ENCODE peak calls at places on chromosomes 4 and X, in nine cellular contexts. One of them, this sample, is unnamed.

GRCh38 chr4:36235306-36235705 is 9.0 kb downstream of the ARAP2 start:
- DNase-seq in prostate gland: no peak
- DNase-seq in heart left ventricle: no peak
- DNase-seq in PC-9: peak; percentile 70
- DNase-seq in heart right ventricle: no peak
- DNase-seq in OCI-LY7: no peak
- DNase-seq in hepatocyte: peak; percentile 62
- DNase-seq in IMR-90: peak; percentile 7
- DNase-seq in transverse colon: no peak
- DNase-seq in this sample: no peak

GRCh38 chr4:24991015-24991414 is 39.7 kb downstream of the LGI2 start:
- DNase-seq in prostate gland: no peak
- DNase-seq in heart left ventricle: no peak
- DNase-seq in PC-9: no peak
- DNase-seq in heart right ventricle: no peak
- DNase-seq in OCI-LY7: no peak
- DNase-seq in hepatocyte: no peak
- DNase-seq in IMR-90: peak; percentile 36
- DNase-seq in transverse colon: no peak
- DNase-seq in this sample: no peak

GRCh38 chrX:19440713-19441112 is 74.6 kb downstream of the MAP3K15 start:
- DNase-seq in prostate gland: no peak
- DNase-seq in heart left ventricle: no peak
- DNase-seq in PC-9: no peak
- DNase-seq in heart right ventricle: no peak
- DNase-seq in OCI-LY7: no peak
- DNase-seq in hepatocyte: no peak
- DNase-seq in IMR-90: peak; percentile 33
- DNase-seq in transverse colon: no peak
- DNase-seq in this sample: no peak

GRCh38 chr4:158540125-158540907 is 18.6 kb downstream of the RXFP1 start:
- DNase-seq in prostate gland: no peak
- DNase-seq in heart left ventricle: no peak
- DNase-seq in PC-9: no peak
- DNase-seq in heart right ventricle: no peak
- DNase-seq in OCI-LY7: no peak
- DNase-seq in hepatocyte: no peak
- DNase-seq in IMR-90: no peak
- DNase-seq in transverse colon: no peak
- DNase-seq in this sample: no peak

GRCh38 chrX:18964026-18964425 is 19.9 kb downstream of the PHKA2 start:
- DNase-seq in prostate gland: no peak
- DNase-seq in heart left ventricle: no peak
- DNase-seq in PC-9: no peak
- DNase-seq in heart right ventricle: no peak
- DNase-seq in OCI-LY7: no peak
- DNase-seq in hepatocyte: no peak
- DNase-seq in IMR-90: no peak
- DNase-seq in transverse colon: peak; percentile 10
- DNase-seq in this sample: no peak

GRCh38 chrX:446243-446642 is 59.5 kb upstream of the PPP2R3B start:
- DNase-seq in prostate gland: no peak
- DNase-seq in heart left ventricle: peak; percentile 10
- DNase-seq in PC-9: no peak
- DNase-seq in heart right ventricle: no peak
- DNase-seq in OCI-LY7: no peak
- DNase-seq in hepatocyte: no peak
- DNase-seq in IMR-90: no peak
- DNase-seq in transverse colon: no peak
- DNase-seq in this sample: no peak

GRCh38 chr4:16226816-16227461 is 668 bp upstream of the TAPT1 start:
- DNase-seq in prostate gland: peak; percentile 48
- DNase-seq in heart left ventricle: peak; percentile 85
- DNase-seq in PC-9: no peak
- DNase-seq in heart right ventricle: peak; percentile 61
- DNase-seq in OCI-LY7: peak; percentile 56
- DNase-seq in hepatocyte: peak; percentile 69
- DNase-seq in IMR-90: no peak
- DNase-seq in transverse colon: peak; percentile 69
- DNase-seq in this sample: peak; percentile 79

GRCh38 chrX:153516055-153516454 is 1.4 kb upstream of the ATP2B3 start:
- DNase-seq in prostate gland: no peak
- DNase-seq in heart left ventricle: no peak
- DNase-seq in PC-9: no peak
- DNase-seq in heart right ventricle: no peak
- DNase-seq in OCI-LY7: no peak
- DNase-seq in hepatocyte: no peak
- DNase-seq in IMR-90: peak; percentile 11
- DNase-seq in transverse colon: no peak
- DNase-seq in this sample: no peak

GRCh38 chr4:39341075-39341725 is 25.0 kb downstream of the RFC1 start:
- DNase-seq in prostate gland: no peak
- DNase-seq in heart left ventricle: no peak
- DNase-seq in PC-9: no peak
- DNase-seq in heart right ventricle: no peak
- DNase-seq in OCI-LY7: no peak
- DNase-seq in hepatocyte: peak; percentile 23
- DNase-seq in IMR-90: no peak
- DNase-seq in transverse colon: no peak
- DNase-seq in this sample: no peak

GRCh38 chr4:20194079-20195013 is 57.4 kb upstream of the SLIT2 start:
- DNase-seq in prostate gland: no peak
- DNase-seq in heart left ventricle: no peak
- DNase-seq in PC-9: no peak
- DNase-seq in heart right ventricle: no peak
- DNase-seq in OCI-LY7: no peak
- DNase-seq in hepatocyte: no peak
- DNase-seq in IMR-90: peak; percentile 91
- DNase-seq in transverse colon: no peak
- DNase-seq in this sample: no peak

GRCh38 chr4:67327245-67327860 is 217.9 kb downstream of the CENPC start:
- DNase-seq in prostate gland: peak; percentile 35
- DNase-seq in heart left ventricle: no peak
- DNase-seq in PC-9: no peak
- DNase-seq in heart right ventricle: no peak
- DNase-seq in OCI-LY7: peak; percentile 70
- DNase-seq in hepatocyte: peak; percentile 82
- DNase-seq in IMR-90: peak; percentile 42
- DNase-seq in transverse colon: peak; percentile 46
- DNase-seq in this sample: no peak

GRCh38 chr4:39732728-39733127 is 34.8 kb downstream of the UBE2K start:
- DNase-seq in prostate gland: no peak
- DNase-seq in heart left ventricle: no peak
- DNase-seq in PC-9: no peak
- DNase-seq in heart right ventricle: no peak
- DNase-seq in OCI-LY7: no peak
- DNase-seq in hepatocyte: no peak
- DNase-seq in IMR-90: peak; percentile 90
- DNase-seq in transverse colon: no peak
- DNase-seq in this sample: no peak

GRCh38 chrX:102155806-102156179 is at the start of gene BEX5:
- DNase-seq in prostate gland: peak; percentile 54
- DNase-seq in heart left ventricle: no peak
- DNase-seq in PC-9: no peak
- DNase-seq in heart right ventricle: peak; percentile 27
- DNase-seq in OCI-LY7: no peak
- DNase-seq in hepatocyte: peak; percentile 48
- DNase-seq in IMR-90: no peak
- DNase-seq in transverse colon: peak; percentile 68
- DNase-seq in this sample: peak; percentile 73

GRCh38 chr4:87032884-87033533 is 98.2 kb downstream of the AFF1 start:
- DNase-seq in prostate gland: peak; percentile 40
- DNase-seq in heart left ventricle: no peak
- DNase-seq in PC-9: no peak
- DNase-seq in heart right ventricle: no peak
- DNase-seq in OCI-LY7: no peak
- DNase-seq in hepatocyte: peak; percentile 49
- DNase-seq in IMR-90: peak; percentile 83
- DNase-seq in transverse colon: no peak
- DNase-seq in this sample: no peak

GRCh38 chr4:82618321-82618720 is 56.5 kb upstream of the TMEM150C start:
- DNase-seq in prostate gland: no peak
- DNase-seq in heart left ventricle: no peak
- DNase-seq in PC-9: no peak
- DNase-seq in heart right ventricle: no peak
- DNase-seq in OCI-LY7: no peak
- DNase-seq in hepatocyte: no peak
- DNase-seq in IMR-90: peak; percentile 43
- DNase-seq in transverse colon: no peak
- DNase-seq in this sample: no peak

GRCh38 chr4:8679032-8679431 is 86.5 kb downstream of the CPZ start:
- DNase-seq in prostate gland: no peak
- DNase-seq in heart left ventricle: no peak
- DNase-seq in PC-9: no peak
- DNase-seq in heart right ventricle: no peak
- DNase-seq in OCI-LY7: no peak
- DNase-seq in hepatocyte: no peak
- DNase-seq in IMR-90: no peak
- DNase-seq in transverse colon: no peak
- DNase-seq in this sample: no peak

GRCh38 chrX:2647627-2648026 is 43.5 kb upstream of the CD99 start:
- DNase-seq in prostate gland: no peak
- DNase-seq in heart left ventricle: no peak
- DNase-seq in PC-9: no peak
- DNase-seq in heart right ventricle: no peak
- DNase-seq in OCI-LY7: no peak
- DNase-seq in hepatocyte: no peak
- DNase-seq in IMR-90: no peak
- DNase-seq in transverse colon: no peak
- DNase-seq in this sample: no peak

GRCh38 chrX:110004970-110005369 is 2.1 kb downstream of the TMEM164 start:
- DNase-seq in prostate gland: no peak
- DNase-seq in heart left ventricle: no peak
- DNase-seq in PC-9: no peak
- DNase-seq in heart right ventricle: no peak
- DNase-seq in OCI-LY7: no peak
- DNase-seq in hepatocyte: no peak
- DNase-seq in IMR-90: no peak
- DNase-seq in transverse colon: no peak
- DNase-seq in this sample: no peak
- H3K4me3 ChIP-seq in prostate gland: no peak overlapping the region
- H3K4me3 ChIP-seq in heart left ventricle: peak overlapping the region; percentile 55
- H3K4me3 ChIP-seq in PC-9: peak overlapping the region; percentile 70
- H3K4me3 ChIP-seq in heart right ventricle: peak overlapping the region; percentile 71
- H3K4me3 ChIP-seq in OCI-LY7: no peak overlapping the region
- H3K4me3 ChIP-seq in hepatocyte: no peak overlapping the region
- H3K4me3 ChIP-seq in IMR-90: no peak overlapping the region
- H3K4me3 ChIP-seq in transverse colon: no peak overlapping the region
- H3K4me3 ChIP-seq in this sample: no peak overlapping the region

DNA sequence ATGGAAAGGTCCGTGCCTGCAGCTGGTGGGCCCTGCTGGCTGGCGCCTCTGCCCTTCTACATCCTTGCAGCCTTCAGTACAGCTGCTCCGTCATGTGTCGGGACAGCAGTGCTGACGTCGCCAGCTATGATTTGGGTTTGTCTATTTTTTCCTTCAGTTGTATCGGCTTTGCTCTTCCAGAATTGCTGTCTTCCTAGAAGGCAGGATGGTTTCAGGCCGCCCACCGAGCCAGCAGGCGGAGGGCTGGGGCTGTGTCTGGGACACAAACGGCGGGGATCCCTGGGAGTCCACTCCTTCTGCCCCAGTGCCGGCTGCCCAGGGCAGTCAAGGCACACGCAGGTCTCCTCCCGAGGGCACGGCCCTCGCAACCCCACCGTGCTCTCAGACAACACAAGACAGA is 32.2 kb upstream of the CPLX1 start:
- DNase-seq in prostate gland: no peak
- DNase-seq in heart left ventricle: peak; percentile 37
- DNase-seq in PC-9: no peak
- DNase-seq in heart right ventricle: no peak
- DNase-seq in OCI-LY7: no peak
- DNase-seq in hepatocyte: no peak
- DNase-seq in IMR-90: no peak
- DNase-seq in transverse colon: no peak
- DNase-seq in this sample: no peak
- H3K4me1 ChIP-seq in prostate gland: no peaks in the 10 kb centered on the region
- H3K4me1 ChIP-seq in heart left ventricle: no peaks in the 10 kb centered on the region
- H3K4me1 ChIP-seq in PC-9: no peaks in the 10 kb centered on the region
- H3K4me1 ChIP-seq in heart right ventricle: no peaks in the 10 kb centered on the region
- H3K4me1 ChIP-seq in OCI-LY7: no peaks in the 10 kb centered on the region
- H3K4me1 ChIP-seq in hepatocyte: no peaks in the 10 kb centered on the region
- H3K4me1 ChIP-seq in IMR-90: no peaks in the 10 kb centered on the region
- H3K4me1 ChIP-seq in transverse colon: no peaks in the 10 kb centered on the region
- H3K4me1 ChIP-seq in this sample: no peaks in the 10 kb centered on the region

GRCh38 chr4:174157106-174157607 is 126.3 kb downstream of the FBXO8 start:
- DNase-seq in prostate gland: no peak
- DNase-seq in heart left ventricle: no peak
- DNase-seq in PC-9: no peak
- DNase-seq in heart right ventricle: no peak
- DNase-seq in OCI-LY7: no peak
- DNase-seq in hepatocyte: peak; percentile 38
- DNase-seq in IMR-90: no peak
- DNase-seq in transverse colon: no peak
- DNase-seq in this sample: no peak

GRCh38 chr4:174152717-174153466 is 130.6 kb downstream of the FBXO8 start:
- DNase-seq in prostate gland: no peak
- DNase-seq in heart left ventricle: no peak
- DNase-seq in PC-9: no peak
- DNase-seq in heart right ventricle: no peak
- DNase-seq in OCI-LY7: no peak
- DNase-seq in hepatocyte: no peak
- DNase-seq in IMR-90: no peak
- DNase-seq in transverse colon: no peak
- DNase-seq in this sample: no peak

GRCh38 chr4:174154455-174154854 is 129.0 kb downstream of the FBXO8 start:
- DNase-seq in prostate gland: no peak
- DNase-seq in heart left ventricle: no peak
- DNase-seq in PC-9: no peak
- DNase-seq in heart right ventricle: no peak
- DNase-seq in OCI-LY7: no peak
- DNase-seq in hepatocyte: peak; percentile 42
- DNase-seq in IMR-90: peak; percentile 76
- DNase-seq in transverse colon: no peak
- DNase-seq in this sample: no peak

GRCh38 chr4:174156239-174156826 is 127.1 kb downstream of the FBXO8 start:
- DNase-seq in prostate gland: no peak
- DNase-seq in heart left ventricle: no peak
- DNase-seq in PC-9: no peak
- DNase-seq in heart right ventricle: no peak
- DNase-seq in OCI-LY7: peak; percentile 37
- DNase-seq in hepatocyte: peak; percentile 67
- DNase-seq in IMR-90: peak; percentile 38
- DNase-seq in transverse colon: no peak
- DNase-seq in this sample: no peak
- TF ChIP-seq CTCF in prostate gland: no peak
- TF ChIP-seq CTCF in heart left ventricle: peak; percentile 68
- TF ChIP-seq CTCF in PC-9: peak; percentile 66
- TF ChIP-seq CTCF in heart right ventricle: peak; percentile 67
- TF ChIP-seq CTCF in OCI-LY7: peak; percentile 86
- TF ChIP-seq CTCF in hepatocyte: peak; percentile 73
- TF ChIP-seq CTCF in IMR-90: peak; percentile 54
- TF ChIP-seq CTCF in transverse colon: peak; percentile 46
- TF ChIP-seq CTCF in this sample: no peak

DNA sequence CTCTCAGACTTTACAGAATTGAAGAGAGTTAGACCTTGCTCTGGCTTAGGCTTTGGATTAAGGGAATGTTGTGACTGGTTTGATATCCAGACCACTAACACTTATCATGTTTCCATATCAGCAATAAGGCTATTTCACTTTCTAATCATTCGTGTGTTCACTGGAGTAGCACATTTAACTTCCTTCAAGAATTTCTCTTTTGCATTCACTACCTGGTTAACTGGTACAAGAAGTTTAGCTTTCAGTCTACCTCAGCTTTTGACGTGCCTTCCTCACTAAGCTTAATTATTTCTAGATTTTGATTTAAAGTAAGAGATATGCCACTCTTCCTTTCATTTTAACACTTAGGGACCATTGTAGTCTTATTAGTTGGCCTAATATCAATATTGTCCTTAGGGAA is 62.6 kb downstream of the CASP6 start:
- DNase-seq in prostate gland: no peak
- DNase-seq in heart left ventricle: no peak
- DNase-seq in PC-9: no peak
- DNase-seq in heart right ventricle: no peak
- DNase-seq in OCI-LY7: no peak
- DNase-seq in hepatocyte: no peak
- DNase-seq in IMR-90: no peak
- DNase-seq in transverse colon: no peak
- DNase-seq in this sample: no peak
- H3K4me3 ChIP-seq in prostate gland: no peak overlapping the region
- H3K4me3 ChIP-seq in heart left ventricle: no peak overlapping the region
- H3K4me3 ChIP-seq in PC-9: no peak overlapping the region
- H3K4me3 ChIP-seq in heart right ventricle: no peak overlapping the region
- H3K4me3 ChIP-seq in OCI-LY7: no peak overlapping the region
- H3K4me3 ChIP-seq in hepatocyte: no peak overlapping the region
- H3K4me3 ChIP-seq in IMR-90: no peak overlapping the region
- H3K4me3 ChIP-seq in transverse colon: no peak overlapping the region
- H3K4me3 ChIP-seq in this sample: no peak overlapping the region